ENCODE peak calls at places on chromosomes 12 and 14, in five cellular contexts. One of them, this sample, is unnamed.
A peak's percentile ranks its signal among the peaks of the same experiment; 100 is the strongest.

GRCh38 chr12:52181757-52182156 is 10.1 kb downstream of the KRT80 start:
- DNase-seq in ovary: no peak
- DNase-seq in breast epithelium: no peak
- DNase-seq in cardiac muscle cell: peak; percentile 85
- DNase-seq in RWPE2: no peak
- DNase-seq in this sample: no peak

GRCh38 chr12:124919646-124920352 is 5.3 kb upstream of the UBC start:
- DNase-seq in ovary: no peak
- DNase-seq in breast epithelium: no peak
- DNase-seq in cardiac muscle cell: no peak
- DNase-seq in RWPE2: no peak
- DNase-seq in this sample: peak; percentile 58

GRCh38 chr12:67517181-67517887 is 131.2 kb upstream of the DYRK2 start:
- DNase-seq in ovary: peak; percentile 52
- DNase-seq in breast epithelium: peak; percentile 65
- DNase-seq in cardiac muscle cell: no peak
- DNase-seq in RWPE2: peak; percentile 75
- DNase-seq in this sample: no peak

GRCh38 chr14:29603721-29604120 is 323.9 kb downstream of the PRKD1 start:
- DNase-seq in ovary: no peak
- DNase-seq in breast epithelium: no peak
- DNase-seq in cardiac muscle cell: no peak
- DNase-seq in RWPE2: no peak
- DNase-seq in this sample: no peak

GRCh38 chr12:25377475-25378179 is 126.9 kb upstream of the KRAS start:
- DNase-seq in ovary: no peak
- DNase-seq in breast epithelium: no peak
- DNase-seq in cardiac muscle cell: no peak
- DNase-seq in RWPE2: no peak
- DNase-seq in this sample: peak; percentile 43

GRCh38 chr12:230925-231671 is 17.1 kb upstream of the SLC6A12 start:
- DNase-seq in ovary: no peak
- DNase-seq in breast epithelium: no peak
- DNase-seq in cardiac muscle cell: no peak
- DNase-seq in RWPE2: no peak
- DNase-seq in this sample: no peak

GRCh38 chr12:107653519-107653918 is 32.1 kb upstream of the PWP1 start:
- DNase-seq in ovary: no peak
- DNase-seq in breast epithelium: no peak
- DNase-seq in cardiac muscle cell: no peak
- DNase-seq in RWPE2: no peak
- DNase-seq in this sample: no peak

GRCh38 chr14:64953661-64954060 is 11.1 kb upstream of the GPX2 start:
- DNase-seq in ovary: no peak
- DNase-seq in breast epithelium: no peak
- DNase-seq in cardiac muscle cell: no peak
- DNase-seq in RWPE2: no peak
- DNase-seq in this sample: no peak

GRCh38 chr12:112584266-112584722 is 165.5 kb downstream of the PTPN11 start:
- DNase-seq in ovary: no peak
- DNase-seq in breast epithelium: no peak
- DNase-seq in cardiac muscle cell: no peak
- DNase-seq in RWPE2: no peak
- DNase-seq in this sample: no peak

DNA sequence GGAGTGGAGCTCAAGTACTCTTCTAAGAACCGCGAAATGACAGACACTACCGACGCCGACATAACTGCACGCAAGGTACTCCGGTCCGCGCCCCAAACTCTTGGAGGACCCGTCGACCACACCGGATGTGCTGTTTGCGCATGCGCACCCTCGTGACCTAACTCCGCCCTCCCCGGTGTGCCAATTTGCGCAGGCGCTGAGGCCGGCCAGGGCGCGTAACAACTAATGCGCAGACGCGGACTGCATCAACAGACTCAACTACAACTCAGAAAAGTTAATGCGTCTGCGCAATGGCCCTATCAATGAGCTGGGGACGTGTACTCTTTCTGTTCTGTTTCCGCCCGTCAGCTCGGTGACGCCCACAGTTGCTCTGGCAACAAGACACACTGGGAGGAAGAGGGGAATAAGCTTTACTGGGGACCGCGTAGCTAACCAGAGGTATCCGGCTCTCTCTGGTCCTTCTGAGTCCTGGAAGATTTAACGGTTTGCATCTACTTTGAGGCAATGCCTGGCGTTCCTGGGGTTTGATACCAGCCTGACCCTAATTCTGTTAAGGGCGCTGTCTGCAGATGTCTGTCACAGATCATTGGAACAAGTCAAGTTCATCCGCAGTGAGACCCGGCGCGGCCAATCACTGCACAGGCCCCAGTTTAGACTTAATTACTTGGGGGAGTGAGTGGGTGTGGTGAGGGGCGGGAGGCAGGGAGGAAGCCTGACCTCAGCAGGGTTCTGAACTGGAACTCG is at the start of gene DAD1:
- DNase-seq in ovary: peak; percentile 100
- DNase-seq in breast epithelium: peak; percentile 99
- DNase-seq in cardiac muscle cell: peak; percentile 100
- DNase-seq in RWPE2: peak; percentile 99
- DNase-seq in this sample: peak; percentile 100
- H3K4me1 ChIP-seq in ovary: peaks cover 5% of the 10 kb centered on the region
- H3K4me1 ChIP-seq in breast epithelium: peaks cover 5% of the 10 kb centered on the region
- H3K4me1 ChIP-seq in cardiac muscle cell: peaks cover 5% of the 10 kb centered on the region
- H3K4me1 ChIP-seq in RWPE2: peaks cover 7% of the 10 kb centered on the region
- H3K4me1 ChIP-seq in this sample: peaks cover 50% of the 10 kb centered on the region

GRCh38 chr12:47509398-47509851 is 196.4 kb downstream of the RPAP3 start:
- DNase-seq in ovary: no peak
- DNase-seq in breast epithelium: peak; percentile 43
- DNase-seq in cardiac muscle cell: peak; percentile 10
- DNase-seq in RWPE2: no peak
- DNase-seq in this sample: no peak

GRCh38 chr12:47507221-47507620 is 198.6 kb downstream of the RPAP3 start:
- DNase-seq in ovary: no peak
- DNase-seq in breast epithelium: no peak
- DNase-seq in cardiac muscle cell: no peak
- DNase-seq in RWPE2: no peak
- DNase-seq in this sample: no peak

GRCh38 chr12:47504775-47505446 is 200.9 kb downstream of the RPAP3 start:
- DNase-seq in ovary: no peak
- DNase-seq in breast epithelium: no peak
- DNase-seq in cardiac muscle cell: no peak
- DNase-seq in RWPE2: no peak
- DNase-seq in this sample: no peak
- H3K27ac ChIP-seq in ovary: no peak overlapping the region
- H3K27ac ChIP-seq in breast epithelium: peak overlapping the region; percentile 6
- H3K27ac ChIP-seq in cardiac muscle cell: no peak overlapping the region
- H3K27ac ChIP-seq in RWPE2: peak overlapping the region; percentile 16
- H3K27ac ChIP-seq in this sample: no peak overlapping the region

GRCh38 chr14:60101801-60102200 is 10.1 kb downstream of the PCNX4 start:
- DNase-seq in ovary: no peak
- DNase-seq in breast epithelium: no peak
- DNase-seq in cardiac muscle cell: no peak
- DNase-seq in RWPE2: no peak
- DNase-seq in this sample: no peak
- H3K4me1 ChIP-seq in ovary: peaks cover 4% of the 10 kb centered on the region
- H3K4me1 ChIP-seq in breast epithelium: no peaks in the 10 kb centered on the region
- H3K4me1 ChIP-seq in cardiac muscle cell: no peaks in the 10 kb centered on the region
- H3K4me1 ChIP-seq in RWPE2: no peaks in the 10 kb centered on the region
- H3K4me1 ChIP-seq in this sample: no peaks in the 10 kb centered on the region

DNA sequence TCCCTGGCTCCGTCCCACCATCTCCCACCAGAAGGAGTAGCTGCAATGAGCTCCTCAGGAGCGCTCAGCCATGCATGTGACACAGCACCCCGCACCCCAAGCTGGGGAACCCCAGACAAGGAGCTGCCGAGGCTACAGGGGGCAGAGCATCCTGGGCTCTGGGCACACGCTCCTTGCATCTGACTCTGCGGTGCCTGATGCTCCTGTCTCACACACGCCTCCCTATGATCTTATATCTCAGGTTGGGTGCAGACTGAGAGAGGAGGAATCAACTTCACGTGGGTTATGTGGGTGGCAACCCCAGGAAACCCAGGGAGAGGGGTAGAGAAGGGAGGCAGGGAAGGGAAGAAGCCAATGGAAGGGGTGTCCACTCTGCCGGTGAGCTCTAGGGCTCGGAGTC is 60.0 kb downstream of the CCNK start:
- DNase-seq in ovary: no peak
- DNase-seq in breast epithelium: no peak
- DNase-seq in cardiac muscle cell: no peak
- DNase-seq in RWPE2: no peak
- DNase-seq in this sample: no peak
- H3K27ac ChIP-seq in ovary: no peak overlapping the region
- H3K27ac ChIP-seq in breast epithelium: no peak overlapping the region
- H3K27ac ChIP-seq in cardiac muscle cell: no peak overlapping the region
- H3K27ac ChIP-seq in RWPE2: peak overlapping the region; percentile 16
- H3K27ac ChIP-seq in this sample: no peak overlapping the region

GRCh38 chr12:12716845-12717585 is at the start of gene CDKN1B:
- DNase-seq in ovary: peak; percentile 95
- DNase-seq in breast epithelium: peak; percentile 95
- DNase-seq in cardiac muscle cell: peak; percentile 94
- DNase-seq in RWPE2: peak; percentile 72
- DNase-seq in this sample: peak; percentile 88
- H3K4me1 ChIP-seq in ovary: peaks cover 20% of the 10 kb centered on the region
- H3K4me1 ChIP-seq in breast epithelium: peaks cover 11% of the 10 kb centered on the region
- H3K4me1 ChIP-seq in cardiac muscle cell: peaks cover 40% of the 10 kb centered on the region
- H3K4me1 ChIP-seq in RWPE2: peaks cover 29% of the 10 kb centered on the region
- H3K4me1 ChIP-seq in this sample: peaks cover 51% of the 10 kb centered on the region

GRCh38 chr12:14259481-14260010 is 105.9 kb upstream of the ATF7IP start:
- DNase-seq in ovary: no peak
- DNase-seq in breast epithelium: no peak
- DNase-seq in cardiac muscle cell: no peak
- DNase-seq in RWPE2: no peak
- DNase-seq in this sample: no peak
- H3K27ac ChIP-seq in ovary: peak overlapping the region; percentile 72
- H3K27ac ChIP-seq in breast epithelium: peak overlapping the region; percentile 91
- H3K27ac ChIP-seq in cardiac muscle cell: peak overlapping the region; percentile 95
- H3K27ac ChIP-seq in RWPE2: peak overlapping the region; percentile 90
- H3K27ac ChIP-seq in this sample: no peak overlapping the region

GRCh38 chr12:55816876-55817351 is 610 bp downstream of the SARNP start:
- DNase-seq in ovary: no peak
- DNase-seq in breast epithelium: no peak
- DNase-seq in cardiac muscle cell: peak; percentile 25
- DNase-seq in RWPE2: no peak
- DNase-seq in this sample: no peak

GRCh38 chr12:55818140-55818728 is 393 bp downstream of the ORMDL2 start:
- DNase-seq in ovary: no peak
- DNase-seq in breast epithelium: no peak
- DNase-seq in cardiac muscle cell: no peak
- DNase-seq in RWPE2: no peak
- DNase-seq in this sample: no peak

GRCh38 chr12:55817352-55818139 is at the start of the genes ORMDL2 and SARNP:
- DNase-seq in ovary: peak; percentile 95
- DNase-seq in breast epithelium: peak; percentile 100
- DNase-seq in cardiac muscle cell: peak; percentile 99
- DNase-seq in RWPE2: peak; percentile 98
- DNase-seq in this sample: peak; percentile 95

GRCh38 chr12:55820679-55821078 is 2.8 kb downstream of the ORMDL2 start:
- DNase-seq in ovary: no peak
- DNase-seq in breast epithelium: no peak
- DNase-seq in cardiac muscle cell: no peak
- DNase-seq in RWPE2: no peak
- DNase-seq in this sample: no peak

GRCh38 chr12:55818886-55819285 is 1.0 kb downstream of the ORMDL2 start:
- DNase-seq in ovary: no peak
- DNase-seq in breast epithelium: no peak
- DNase-seq in cardiac muscle cell: no peak
- DNase-seq in RWPE2: no peak
- DNase-seq in this sample: no peak
- H3K4me1 ChIP-seq in ovary: peaks cover 3% of the 10 kb centered on the region
- H3K4me1 ChIP-seq in breast epithelium: no peaks in the 10 kb centered on the region
- H3K4me1 ChIP-seq in cardiac muscle cell: peaks cover 18% of the 10 kb centered on the region
- H3K4me1 ChIP-seq in RWPE2: peaks cover 17% of the 10 kb centered on the region
- H3K4me1 ChIP-seq in this sample: peaks cover 45% of the 10 kb centered on the region

GRCh38 chr12:34406996-34407300 is 384.7 kb downstream of the ALG10 start:
- DNase-seq in ovary: peak; percentile 6
- DNase-seq in breast epithelium: peak; percentile 11
- DNase-seq in cardiac muscle cell: no peak
- DNase-seq in RWPE2: peak; percentile 20
- DNase-seq in this sample: no peak
- H3K27ac ChIP-seq in ovary: no peak overlapping the region
- H3K27ac ChIP-seq in breast epithelium: no peak overlapping the region
- H3K27ac ChIP-seq in cardiac muscle cell: no peak overlapping the region
- H3K27ac ChIP-seq in RWPE2: no peak overlapping the region
- H3K27ac ChIP-seq in this sample: no peak overlapping the region

GRCh38 chr12:68627673-68628319 is 17.1 kb downstream of the RAP1B start:
- DNase-seq in ovary: no peak
- DNase-seq in breast epithelium: no peak
- DNase-seq in cardiac muscle cell: no peak
- DNase-seq in RWPE2: no peak
- DNase-seq in this sample: no peak
- H3K4me1 ChIP-seq in ovary: peaks cover 7% of the 10 kb centered on the region
- H3K4me1 ChIP-seq in breast epithelium: no peaks in the 10 kb centered on the region
- H3K4me1 ChIP-seq in cardiac muscle cell: peaks cover 17% of the 10 kb centered on the region
- H3K4me1 ChIP-seq in RWPE2: peaks cover 7% of the 10 kb centered on the region
- H3K4me1 ChIP-seq in this sample: peaks cover 89% of the 10 kb centered on the region

DNA sequence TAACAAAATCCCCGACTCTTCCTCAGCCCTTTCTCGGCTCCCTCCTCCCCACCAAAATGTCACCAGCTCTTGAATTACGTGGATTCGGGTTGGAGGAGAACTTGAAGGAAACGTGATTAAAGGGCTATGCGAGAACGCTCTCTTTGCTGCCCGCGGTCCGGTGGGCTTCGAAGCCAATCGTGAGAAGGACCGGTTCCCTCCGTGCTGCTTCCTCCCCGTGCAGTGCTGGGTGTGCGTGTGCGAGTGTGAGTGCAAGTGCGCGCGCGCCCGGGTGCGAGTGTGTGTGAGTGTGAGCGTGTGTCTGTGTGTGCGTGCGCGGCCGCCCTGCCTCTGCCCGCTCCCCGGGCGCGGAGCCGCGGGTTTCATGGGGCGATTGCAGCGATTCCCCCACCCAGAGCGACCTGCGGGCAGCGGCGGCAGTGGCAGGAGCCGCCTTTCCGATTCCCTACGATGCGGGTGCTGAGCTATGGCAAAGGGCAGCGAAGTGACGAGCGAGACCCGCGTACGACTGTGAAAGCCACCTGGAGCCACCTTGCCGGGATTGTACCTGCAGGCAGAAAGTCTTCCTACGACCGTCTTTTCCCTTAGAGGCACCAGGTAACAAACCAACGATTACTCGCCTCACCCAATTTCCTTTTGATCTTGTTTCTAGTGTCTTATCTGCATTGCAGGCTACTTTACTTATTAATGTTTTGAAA is 1.4 kb downstream of the LRFN5 start:
- DNase-seq in ovary: no peak
- DNase-seq in breast epithelium: no peak
- DNase-seq in cardiac muscle cell: peak; percentile 32
- DNase-seq in RWPE2: no peak
- DNase-seq in this sample: no peak
- H3K27ac ChIP-seq in ovary: no peak overlapping the region
- H3K27ac ChIP-seq in breast epithelium: no peak overlapping the region
- H3K27ac ChIP-seq in cardiac muscle cell: no peak overlapping the region
- H3K27ac ChIP-seq in RWPE2: no peak overlapping the region
- H3K27ac ChIP-seq in this sample: no peak overlapping the region